ENCODE peak calls at places on chromosomes 4 and X, in five cellular contexts. Z, G, F, D and T are unnamed samples.

GRCh38 chr4:83010522-83011318 is at the start of gene LIN54:
- DNase-seq in Z (peak; percentile 72), D (peak; percentile 75), F (peak; percentile 58), G (peak; percentile 89), T (peak; percentile 57)

GRCh38 chr4:112147697-112148096 is 2.4 kb downstream of the FAM241A start:
- DNase-seq in F (no peak), G (no peak), Z (no peak), D (no peak), T (no peak)

GRCh38 chr4:73870260-73870659 is 1.1 kb downstream of the CXCL1 start:
- DNase-seq in G (peak; percentile 70), F (no peak), Z (no peak), D (no peak), T (no peak)

GRCh38 chr4:99723555-99724450 is 66.2 kb upstream of the C4orf54 start:
- DNase-seq in F (no peak), D (no peak), G (peak; percentile 82), Z (peak; percentile 31), T (peak; percentile 94)

GRCh38 chr4:169416997-169417396 is 146.2 kb upstream of the SH3RF1 start:
- DNase-seq in G (peak; percentile 13), D (no peak), Z (no peak), F (no peak), T (no peak)

GRCh38 chr4:68748181-68748981 is 67.4 kb upstream of the UGT2B10 start:
- DNase-seq in Z (no peak), D (no peak), G (no peak), F (no peak), T (no peak)

GRCh38 chr4:140673729-140674128 is 82.5 kb downstream of the TBC1D9 start:
- DNase-seq in G (peak; percentile 61), D (no peak), F (no peak), Z (no peak), T (no peak)

GRCh38 chr4:16896871-16897270 is 1.6 kb downstream of the LDB2 start:
- DNase-seq in F (no peak), G (peak; percentile 84), D (no peak), Z (no peak), T (no peak)

GRCh38 chrX:69555396-69556023 is 51.4 kb downstream of the NALF2 start:
- DNase-seq in Z (no peak), G (no peak), D (no peak), F (no peak), T (no peak)

GRCh38 chr4:128869801-128870509 is 60.5 kb downstream of the JADE1 start:
- DNase-seq in D (peak; percentile 22), G (peak; percentile 18), Z (no peak), F (no peak), T (no peak)

GRCh38 chr4:56803473-56803872 is 18.0 kb downstream of the SPINK2 start:
- DNase-seq in G (peak; percentile 18), F (no peak), D (no peak), Z (no peak), T (no peak)

GRCh38 chrX:30533261-30533660 is 44.3 kb downstream of the TASL start:
- DNase-seq in G (peak; percentile 41), Z (no peak), F (no peak), D (no peak), T (no peak)

GRCh38 chr4:24662065-24662464 is 77.7 kb upstream of the DHX15 start:
- DNase-seq in D (no peak), G (no peak), F (no peak), Z (peak; percentile 53), T (no peak)

GRCh38 chr4:6527259-6527658 is 47.7 kb upstream of the MAN2B2 start:
- DNase-seq in G (no peak), Z (no peak), F (no peak), D (no peak), T (no peak)

GRCh38 chr4:108155373-108155772 is 13.4 kb downstream of the LEF1 start:
- DNase-seq in G (peak; percentile 44), F (peak; percentile 18), Z (peak; percentile 67), D (no peak), T (peak; percentile 14)

GRCh38 chr4:41652971-41653370 is 95.6 kb downstream of the PHOX2B start:
- DNase-seq in Z (no peak), D (no peak), F (no peak), G (peak; percentile 53), T (no peak)

GRCh38 chrX:107029752-107030151 is 29.7 kb upstream of the MORC4 start:
- DNase-seq in Z (no peak), F (no peak), D (no peak), G (no peak), T (no peak)

GRCh38 chr4:121308328-121308663 is 72.5 kb downstream of the QRFPR start:
- DNase-seq in F (no peak), D (no peak), Z (no peak), G (peak; percentile 18), T (peak; percentile 65)

GRCh38 chr4:96036781-96037180 is 196.9 kb downstream of the PDHA2 start:
- DNase-seq in F (no peak), Z (no peak), G (no peak), D (no peak), T (no peak)

GRCh38 chr4:118955515-118955914 is 66.9 kb downstream of the SYNPO2 start:
- DNase-seq in F (no peak), D (no peak), G (no peak), Z (no peak), T (no peak)

GRCh38 chr4:16617416-16617815 is 281.0 kb downstream of the LDB2 start:
- DNase-seq in Z (no peak), D (no peak), G (peak; percentile 84), F (no peak), T (no peak)

GRCh38 chr4:121252224-121252806 is 88.2 kb upstream of the TNIP3 start:
- DNase-seq in G (peak; percentile 73), Z (peak; percentile 65), D (peak; percentile 63), F (peak; percentile 78), T (peak; percentile 54)

GRCh38 chrX:102712967-102713677 is 874 bp downstream of the GPRASP2 start:
- DNase-seq in G (peak; percentile 66), D (peak; percentile 54), Z (peak; percentile 36), F (peak; percentile 15), T (no peak)

DNA sequence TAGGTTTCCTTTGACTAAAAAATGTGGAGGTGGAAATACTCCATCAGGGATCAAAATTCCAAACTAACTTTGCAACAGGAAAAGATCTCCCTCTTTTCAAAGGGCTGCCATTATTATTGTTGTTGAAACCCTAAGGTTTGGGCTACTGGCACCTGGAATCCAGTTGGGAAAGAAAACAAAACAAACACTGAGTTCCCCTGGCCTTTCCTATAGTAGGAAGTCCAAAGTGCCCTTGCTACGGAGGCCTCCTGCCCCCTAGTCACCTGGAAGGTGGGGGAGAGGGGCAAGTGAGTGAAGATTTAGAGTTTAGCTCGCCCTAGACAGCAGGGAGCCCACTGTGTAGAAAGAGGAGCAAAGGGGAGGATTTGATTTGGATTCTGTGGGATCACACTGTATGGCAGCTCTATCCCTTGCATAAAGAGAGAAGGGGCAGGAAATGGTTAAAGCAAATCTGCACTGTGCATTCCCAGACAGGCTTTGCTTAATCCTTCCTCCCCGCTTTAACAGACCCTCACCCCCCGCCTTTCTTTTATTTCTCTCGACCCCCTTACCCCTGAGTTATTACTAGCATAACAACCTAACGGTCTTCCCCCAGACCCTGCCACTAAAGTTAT is 659 bp upstream of the FAT4 start:
- DNase-seq in D (peak; percentile 50), F (peak; percentile 48), Z (no peak), G (no peak), T (no peak)
- H4K91ac ChIP-seq in D (no peak overlapping the region), F (no peak overlapping the region), Z (no peak overlapping the region), G (no peak overlapping the region), T (no peak overlapping the region)

GRCh38 chr4:142801966-142802365 is 44.1 kb downstream of the INPP4B start:
- DNase-seq in G (no peak), F (no peak), D (no peak), Z (no peak), T (no peak)
- H2BK12ac ChIP-seq in G (no peak overlapping the region), F (no peak overlapping the region), D (no peak overlapping the region), Z (no peak overlapping the region), T (no peak overlapping the region)

GRCh38 chr4:173722075-173722474 is 192.0 kb upstream of the HAND2 start:
- DNase-seq in F (no peak), Z (no peak), G (no peak), D (no peak), T (no peak)
- H4K91ac ChIP-seq in F (no peak overlapping the region), Z (no peak overlapping the region), G (no peak overlapping the region), D (no peak overlapping the region), T (no peak overlapping the region)

GRCh38 chr4:186012071-186012470 is 56.9 kb upstream of the TLR3 start:
- DNase-seq in F (no peak), Z (no peak), D (peak; percentile 23), G (no peak), T (no peak)

GRCh38 chr4:186009976-186010375 is 59.0 kb upstream of the TLR3 start:
- DNase-seq in F (no peak), Z (no peak), D (no peak), G (no peak), T (no peak)

GRCh38 chr4:186010821-186011220 is 58.1 kb upstream of the TLR3 start:
- DNase-seq in D (no peak), Z (no peak), G (no peak), F (no peak), T (no peak)

GRCh38 chr4:186002853-186003252 is 66.1 kb upstream of the TLR3 start:
- DNase-seq in F (no peak), D (peak; percentile 32), Z (no peak), G (no peak), T (no peak)

GRCh38 chr4:186008057-186008456 is 60.9 kb upstream of the TLR3 start:
- DNase-seq in F (no peak), D (peak; percentile 28), Z (no peak), G (no peak), T (no peak)
- H2BK12ac ChIP-seq in F (no peak overlapping the region), D (no peak overlapping the region), Z (no peak overlapping the region), G (no peak overlapping the region), T (no peak overlapping the region)

DNA sequence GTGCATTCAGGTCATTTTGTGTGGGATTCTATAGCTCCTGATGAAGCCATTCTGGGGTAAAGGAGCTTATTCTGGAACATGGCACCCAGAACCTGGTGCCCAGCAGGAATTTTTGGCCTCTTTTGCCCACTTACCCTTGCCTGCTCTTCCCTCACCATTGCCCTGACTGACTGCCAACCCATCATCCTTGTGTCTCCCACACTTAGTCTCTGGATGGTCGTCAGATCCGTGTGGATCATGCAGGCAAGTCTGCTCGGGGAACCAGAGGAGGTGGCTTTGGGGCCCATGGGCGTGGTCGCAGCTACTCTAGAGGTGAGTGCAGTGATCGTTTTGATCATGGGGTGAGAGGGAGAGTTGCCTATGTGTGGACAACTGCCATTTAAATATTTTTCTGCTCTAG is 1.8 kb downstream of the RBM3 start:
- DNase-seq in Z (no peak), D (no peak), F (no peak), G (no peak), T (no peak)
- H4K91ac ChIP-seq in Z (no peak overlapping the region), D (no peak overlapping the region), F (no peak overlapping the region), G (no peak overlapping the region), T (no peak overlapping the region)

GRCh38 chrX:147710301-147710700 is 201.4 kb upstream of the FMR1 start:
- DNase-seq in Z (no peak), G (no peak), D (no peak), F (peak; percentile 1), T (no peak)
- H2BK12ac ChIP-seq in Z (no peak overlapping the region), G (no peak overlapping the region), D (no peak overlapping the region), F (no peak overlapping the region), T (no peak overlapping the region)